ENCODE peak calls at places on chromosomes 11 and 22, in five cellular contexts. P is hepatocyte, O is Karpas-422, E is heart right ventricle, R is psoas muscle. I is an unnamed sample. For H3K9me3 and H3K4me1, the result is how much of the 10 kb centered on the place peaks cover.

GRCh38 chr11:42524534-42525227 is 787.1 kb upstream of the API5 start:
- DNase-seq in P (peak), E (no peak), O (peak), R (peak), I (peak)

GRCh38 chr11:4891996-4892640 is 10.4 kb downstream of the OR51T1 start:
- DNase-seq in P (peak), O (no peak), E (no peak), R (no peak), I (no peak)

GRCh38 chr11:69637956-69638871 is 2.7 kb upstream of the CCND1 start:
- DNase-seq in E (peak), O (no peak), R (no peak), P (peak), I (peak)

GRCh38 chr11:77069336-77069968 is 2.7 kb downstream of the CAPN5 start:
- DNase-seq in E (no peak), R (no peak), P (no peak), O (no peak), I (no peak)

GRCh38 chr22:45602004-45602733 is 69.5 kb upstream of the ATXN10 start:
- DNase-seq in E (no peak), R (no peak), O (no peak), P (no peak), I (no peak)

GRCh38 chr11:8086001-8086479 is 5.0 kb downstream of the TUB start:
- DNase-seq in P (no peak), O (no peak), E (no peak), R (no peak), I (no peak)

GRCh38 chr22:50306753-50307749 is at the start of gene PLXNB2:
- DNase-seq in P (peak), R (peak), E (peak), O (peak), I (peak)

GRCh38 chr11:6472934-6473333 is 807 bp downstream of the TRIM3 start:
- DNase-seq in E (no peak), P (no peak), R (no peak), O (no peak), I (no peak)

GRCh38 chr11:46120361-46120710 is 918 bp downstream of the PHF21A start:
- DNase-seq in R (peak), P (no peak), E (peak), O (no peak), I (peak)

GRCh38 chr11:36177837-36178236 is 111.4 kb downstream of the COMMD9 start:
- DNase-seq in O (no peak), R (no peak), E (no peak), P (no peak), I (no peak)

GRCh38 chr11:58927393-58928081 is 11.8 kb upstream of the GLYATL1 start:
- DNase-seq in P (peak), O (peak), E (peak), R (no peak), I (peak)

GRCh38 chr11:11171854-11172253 is 181.2 kb downstream of the CSNK2A3 start:
- DNase-seq in P (no peak), R (no peak), O (peak), E (no peak), I (no peak)

GRCh38 chr22:24060375-24060788 is 49.3 kb downstream of the CABIN1 start:
- DNase-seq in E (no peak), O (no peak), P (no peak), R (no peak), I (no peak)

GRCh38 chr11:94450061-94450460 is 43.6 kb downstream of the MRE11 start:
- DNase-seq in R (no peak), E (no peak), P (no peak), O (no peak), I (no peak)

GRCh38 chr22:50473088-50473487 is 1.7 kb downstream of the SBF1 start:
- DNase-seq in O (peak), P (no peak), R (no peak), E (peak), I (peak)

GRCh38 chr11:10728779-10729472 is 22.1 kb upstream of the CTR9 start:
- DNase-seq in R (no peak), P (peak), E (no peak), O (no peak), I (no peak)

GRCh38 chr22:29306830-29307657 is 594 bp downstream of the GAS2L1 start:
- DNase-seq in R (peak), E (peak), O (no peak), P (peak), I (peak)

GRCh38 chr11:34146866-34147265 is 41.4 kb downstream of the NAT10 start:
- DNase-seq in P (no peak), E (no peak), O (no peak), R (no peak), I (no peak)

GRCh38 chr11:16920559-16920958 is 93.7 kb downstream of the PLEKHA7 start:
- DNase-seq in O (no peak), E (no peak), P (no peak), R (no peak), I (no peak)

GRCh38 chr11:820655-821512 is 2.2 kb downstream of the PNPLA2 start:
- DNase-seq in E (peak), P (peak), O (no peak), R (peak), I (no peak)

GRCh38 chr11:38824573-38824972 is 2226.5 kb upstream of the RAG2 start:
- DNase-seq in R (no peak), E (no peak), P (peak), O (peak), I (peak)

DNA sequence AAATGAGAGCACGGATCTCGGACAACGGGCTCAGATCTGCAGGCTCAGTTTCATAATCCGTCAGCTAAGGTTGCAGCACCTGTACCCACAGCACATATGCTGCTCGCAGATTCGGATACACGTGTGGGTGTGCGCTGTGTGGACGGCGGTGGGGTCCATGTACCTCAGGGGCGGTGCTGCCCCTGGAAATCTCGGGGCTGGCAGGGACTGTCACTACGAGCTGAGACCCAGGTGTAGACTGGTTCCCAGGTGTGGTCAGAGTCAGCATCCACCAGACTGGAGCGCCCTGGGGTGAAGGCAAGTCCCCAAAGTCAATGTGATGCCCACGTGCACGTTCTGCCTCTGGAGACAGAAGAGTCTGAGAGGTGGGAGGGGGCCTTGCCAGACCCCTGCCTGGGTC is 989.3 kb downstream of the BRD1 start:
- DNase-seq in E (no peak), P (no peak), O (peak), R (no peak), I (no peak)
- H3K9me3 ChIP-seq in E (under half), P (under half), O (under half), R (under half), I (under half)

DNA sequence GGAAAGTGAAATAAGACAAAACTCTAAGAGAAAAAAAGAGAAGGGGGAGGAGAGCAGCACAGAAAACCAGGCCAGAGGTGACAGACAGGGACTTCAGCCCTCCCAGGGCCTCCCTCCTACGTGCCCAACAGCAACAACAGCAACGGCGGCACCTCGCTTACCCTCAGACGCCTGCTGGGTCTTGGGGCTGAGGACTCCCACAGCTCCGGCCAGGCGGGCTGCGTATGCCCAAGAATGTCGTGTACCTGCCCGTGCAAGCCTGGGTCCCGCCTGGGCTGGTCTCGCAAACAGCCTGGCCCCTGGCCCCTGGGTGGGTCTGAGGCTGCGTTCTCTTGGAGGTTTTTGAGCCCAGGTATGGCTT is 30.5 kb downstream of the ARAP1 start:
- DNase-seq in E (no peak), R (no peak), O (no peak), P (peak), I (no peak)
- H3K4me3 ChIP-seq in E (peak), R (peak), O (peak), P (peak), I (peak)

GRCh38 chr22:39360674-39361413 is 11.1 kb downstream of the SYNGR1 start:
- DNase-seq in R (no peak), P (no peak), E (no peak), O (no peak), I (no peak)
- H3K4me1 ChIP-seq in R (under half), P (under half), E (under half), O (under half), I (under half)

GRCh38 chr22:49268924-49269323 is 558.7 kb downstream of the BRD1 start:
- DNase-seq in R (no peak), O (no peak), E (no peak), P (no peak), I (no peak)

GRCh38 chr22:49270595-49271368 is 556.9 kb downstream of the BRD1 start:
- DNase-seq in O (no peak), R (no peak), E (no peak), P (no peak), I (no peak)

GRCh38 chr22:49267996-49268395 is 559.7 kb downstream of the BRD1 start:
- DNase-seq in R (no peak), P (no peak), O (no peak), E (no peak), I (no peak)

GRCh38 chr22:49269928-49270327 is 557.7 kb downstream of the BRD1 start:
- DNase-seq in R (no peak), P (no peak), E (no peak), O (no peak), I (no peak)

GRCh38 chr22:49269371-49269770 is 558.3 kb downstream of the BRD1 start:
- DNase-seq in P (no peak), R (no peak), E (no peak), O (no peak), I (no peak)
- H3K9me3 ChIP-seq in P (under half), R (under half), E (under half), O (under half), I (under half)

GRCh38 chr11:113435190-113435968 is 39.8 kb downstream of the DRD2 start:
- DNase-seq in E (no peak), O (no peak), R (no peak), P (no peak), I (no peak)
- H3K4me3 ChIP-seq in E (no peak), O (no peak), R (no peak), P (no peak), I (no peak)

DNA sequence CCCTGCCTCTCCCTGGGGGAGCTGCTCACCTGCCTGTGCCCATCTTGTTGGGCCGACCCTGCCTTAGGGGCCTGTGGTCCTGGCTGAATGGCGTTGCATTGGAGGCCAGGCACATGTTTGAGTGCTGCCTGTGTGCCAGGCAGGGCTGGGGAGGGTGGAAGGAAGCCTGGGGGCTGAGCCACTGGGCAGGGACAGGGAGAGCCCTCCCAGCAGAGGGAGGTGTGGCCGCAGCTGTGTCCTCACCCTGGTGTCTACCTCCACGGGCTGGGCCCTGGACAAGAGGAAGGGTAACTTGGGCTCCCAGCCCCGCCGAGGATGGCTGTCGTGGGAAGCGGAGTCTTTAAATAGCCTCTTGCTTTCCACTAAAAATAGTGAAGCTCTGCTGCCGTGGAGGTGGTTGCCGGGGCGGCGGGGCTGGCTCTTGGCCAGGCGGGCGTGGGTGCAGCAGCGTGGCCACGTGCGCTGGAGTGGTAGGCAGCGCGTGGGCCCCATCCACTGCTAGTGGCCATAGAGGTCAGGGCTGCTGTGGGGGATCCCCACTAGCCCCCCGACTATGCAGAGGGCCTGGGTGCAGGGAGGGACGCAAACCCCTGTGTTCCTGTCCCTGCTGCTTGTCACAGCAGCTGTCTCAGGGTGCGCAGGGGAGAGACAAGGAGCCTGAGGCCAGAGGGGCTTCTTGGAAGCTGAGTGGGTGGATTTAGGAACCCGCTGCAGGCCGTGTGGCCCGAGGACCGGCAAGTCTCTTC is 6.2 kb downstream of the ZDHHC8 start:
- DNase-seq in P (no peak), E (peak), O (no peak), R (no peak), I (no peak)
- H3K4me1 ChIP-seq in P (under half), E (half or more), O (under half), R (half or more), I (under half)

I was measured in HAP-1.